ENCODE peak calls at places on chromosomes 11 and 22, in four cellular contexts. C is kidney epithelial cell; G is activated T-helper 1 cell treated with anti-CD3 and anti-CD28 coated beads, Interleukin-12 subunit alpha, Interleukin-12 subunit beta, Interleukin-2, Interleukin-4 antibody, amounts not matched to agents 30 ng/mL and 10 ng/mL and 1 ng/mL, durations not matched to agents 14 hours and 24 hours and 36 hours; U is NCI-H2081. K is an unnamed sample.

GRCh38 chr11:88402192-88402715 is 64.7 kb upstream of the CTSC start:
- DNase-seq in G (no peak), U (no peak), C (peak), K (no peak)

GRCh38 chr11:106723071-106723470 is 295.2 kb downstream of the GUCY1A2 start:
- DNase-seq in U (no peak), G (no peak), C (no peak), K (no peak)

GRCh38 chr22:23835773-23836144 is 3.0 kb downstream of the DERL3 start:
- DNase-seq in U (no peak), C (no peak), G (no peak), K (no peak)

GRCh38 chr11:59289782-59290181 is 68.9 kb upstream of the OR5AN1 start:
- DNase-seq in C (no peak), U (no peak), G (no peak), K (no peak)

GRCh38 chr22:32204856-32205722 is at the start of gene RFPL2:
- DNase-seq in G (no peak), C (no peak), U (no peak), K (no peak)

GRCh38 chr11:1158681-1159525 is 1.1 kb downstream of the MUC5AC start:
- DNase-seq in C (no peak), G (no peak), U (no peak), K (no peak)

GRCh38 chr22:32880906-32881596 is 79.5 kb downstream of the TIMP3 start:
- DNase-seq in C (no peak), G (no peak), U (no peak), K (no peak)

GRCh38 chr11:73760066-73760679 is 701 bp downstream of the RAB6A start:
- DNase-seq in U (no peak), G (no peak), C (no peak), K (no peak)

GRCh38 chr22:41445171-41446056 is 1.2 kb downstream of the TOB2 start:
- DNase-seq in U (no peak), C (no peak), G (peak), K (no peak)

GRCh38 chr11:72871089-72871488 is 56.9 kb downstream of the ATG16L2 start:
- DNase-seq in C (no peak), U (no peak), G (no peak), K (no peak)

GRCh38 chr22:16563555-16564520 is 28.8 kb downstream of the CCT8L2 start:
- DNase-seq in G (no peak), C (no peak), U (no peak), K (no peak)

GRCh38 chr22:20551805-20552449 is 44.5 kb downstream of the MED15 start:
- DNase-seq in U (no peak), G (no peak), C (no peak), K (no peak)

GRCh38 chr11:20626279-20626678 is 26.9 kb downstream of the SLC6A5 start:
- DNase-seq in C (no peak), G (no peak), U (no peak), K (no peak)

GRCh38 chr11:131944709-131945108 is 574.3 kb downstream of the NTM start:
- DNase-seq in U (no peak), C (no peak), G (no peak), K (no peak)

GRCh38 chr11:95067042-95067827 is 516 bp downstream of the SRSF8 start:
- DNase-seq in C (no peak), G (peak), U (peak), K (no peak)

GRCh38 chr11:1232328-1233321 is 9.8 kb downstream of the MUC5B start:
- DNase-seq in C (no peak), G (no peak), U (no peak), K (no peak)

GRCh38 chr22:21942407-21942895 is 10.2 kb downstream of the PPM1F start:
- DNase-seq in U (no peak), C (no peak), G (no peak), K (no peak)

GRCh38 chr22:28029201-28029948 is 110.3 kb upstream of the PITPNB start:
- DNase-seq in C (no peak), U (peak), G (no peak), K (no peak)

GRCh38 chr11:69513196-69513595 is 31.7 kb downstream of the LINC01488 start:
- DNase-seq in C (no peak), U (no peak), G (no peak), K (no peak)

GRCh38 chr11:9459573-9460321 is 1.1 kb upstream of the ZNF143 start:
- DNase-seq in U (peak), G (peak), C (no peak), K (no peak)

GRCh38 chr11:65429724-65430405 is 7.3 kb downstream of the NEAT1 start:
- DNase-seq in C (no peak), G (peak), U (no peak), K (no peak)

GRCh38 chr11:96015911-96016565 is 92.1 kb upstream of the MTMR2 start:
- DNase-seq in C (no peak), U (no peak), G (no peak), K (no peak)

GRCh38 chr11:1055990-1056771 is 18.5 kb upstream of the MUC2 start:
- DNase-seq in C (no peak), U (no peak), G (no peak), K (no peak)

K was measured in GM19239.